ENCODE peak calls at places on chromosomes 2 and 18, in seven cellular contexts. A is upper lobe of right lung, M is HL-60, Q is PC-9, S is tibial artery, N is small intestine, O is uterus. B is an unnamed sample.

GRCh38 chr2:127598711-127599110 is 47.2 kb upstream of the GPR17 start:
- DNase-seq in A (no peak), N (no peak), O (no peak), S (no peak), M (no peak), Q (no peak), B (no peak)

GRCh38 chr2:58428286-58428552 is 187.1 kb upstream of the FANCL start:
- DNase-seq in Q (peak; percentile 14), S (no peak), M (no peak), A (no peak), N (no peak), O (no peak), B (no peak)

GRCh38 chr18:32440478-32440877 is 30.2 kb downstream of the GAREM1 start:
- DNase-seq in S (no peak), Q (no peak), A (no peak), O (no peak), N (no peak), M (no peak), B (no peak)

GRCh38 chr2:47904903-47905453 is 1.3 kb downstream of the FBXO11 start:
- DNase-seq in A (peak; percentile 76), N (peak; percentile 14), O (peak; percentile 34), S (peak; percentile 27), M (no peak), Q (no peak), B (peak; percentile 41)

GRCh38 chr18:24492445-24492844 is 32.0 kb downstream of the HRH4 start:
- DNase-seq in Q (no peak), M (no peak), O (no peak), A (no peak), N (no peak), S (no peak), B (no peak)

GRCh38 chr2:138997849-138998517 is 217.8 kb upstream of the NXPH2 start:
- DNase-seq in Q (no peak), M (no peak), N (no peak), S (no peak), O (no peak), A (no peak), B (no peak)

GRCh38 chr2:45353879-45354278 is 257.2 kb downstream of the SRBD1 start:
- DNase-seq in A (no peak), S (no peak), O (no peak), Q (no peak), N (no peak), M (no peak), B (no peak)

GRCh38 chr2:237724811-237725478 is 73.6 kb upstream of the RBM44 start:
- DNase-seq in S (no peak), O (no peak), Q (no peak), N (peak; percentile 72), A (no peak), M (no peak), B (no peak)

GRCh38 chr18:57084331-57085298 is 62.3 kb upstream of the BOD1L2 start:
- DNase-seq in Q (no peak), S (no peak), N (no peak), A (no peak), M (peak; percentile 68), O (no peak), B (no peak)

GRCh38 chr2:101790856-101791255 is 93.3 kb downstream of the MAP4K4 start:
- DNase-seq in M (no peak), Q (no peak), N (no peak), A (no peak), S (no peak), O (peak; percentile 56), B (no peak)

GRCh38 chr2:95274291-95275150 is at the start of gene PROM2:
- DNase-seq in O (no peak), A (peak; percentile 86), Q (peak; percentile 92), S (peak; percentile 10), N (peak; percentile 86), M (no peak), B (peak; percentile 36)

GRCh38 chr2:47690132-47690531 is 92.8 kb upstream of the MSH6 start:
- DNase-seq in N (no peak), S (no peak), M (no peak), O (no peak), Q (no peak), A (no peak), B (no peak)

GRCh38 chr2:176068037-176068832 is 15.5 kb downstream of the EVX2 start:
- DNase-seq in O (no peak), M (no peak), N (no peak), S (no peak), Q (no peak), A (no peak), B (no peak)
- H3K4me3 ChIP-seq in O (no peak overlapping the region), M (no peak overlapping the region), N (no peak overlapping the region), S (peak overlapping the region; percentile 17), Q (no peak overlapping the region), A (no peak overlapping the region), B (peak overlapping the region; percentile 61)

GRCh38 chr2:55965276-55965675 is 41.7 kb upstream of the EFEMP1 start:
- DNase-seq in N (no peak), Q (no peak), M (no peak), S (no peak), O (no peak), A (no peak), B (no peak)

GRCh38 chr2:55966431-55967118 is 43.0 kb upstream of the EFEMP1 start:
- DNase-seq in S (peak; percentile 41), O (peak; percentile 43), A (no peak), Q (no peak), M (no peak), N (no peak), B (peak; percentile 50)

GRCh38 chr2:55962910-55963309 is 39.3 kb upstream of the EFEMP1 start:
- DNase-seq in S (no peak), O (no peak), Q (no peak), N (no peak), A (no peak), M (no peak), B (no peak)

GRCh38 chr2:55968931-55969330 is 45.3 kb upstream of the EFEMP1 start:
- DNase-seq in O (no peak), Q (no peak), N (no peak), S (no peak), A (no peak), M (no peak), B (no peak)

DNA sequence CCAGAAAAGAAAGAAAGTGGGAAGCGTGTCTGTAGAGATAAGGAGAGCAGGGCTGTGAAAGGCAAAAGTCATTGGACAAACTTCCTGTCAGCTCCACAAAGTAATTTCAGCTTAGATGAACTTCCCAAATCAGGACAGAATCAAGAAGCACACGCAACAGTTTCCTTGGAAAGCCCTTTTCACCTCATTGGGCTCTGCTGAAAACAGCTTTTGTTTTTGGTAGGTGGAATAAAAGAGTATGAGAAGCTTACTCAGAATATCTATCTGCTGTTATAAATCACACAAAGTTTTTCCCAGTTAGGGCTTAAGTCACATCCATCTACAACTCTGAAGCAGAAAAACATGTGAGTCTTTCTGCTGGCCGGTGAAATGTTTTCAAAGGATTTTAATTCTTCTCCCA is 42.4 kb upstream of the EFEMP1 start:
- DNase-seq in O (no peak), M (no peak), N (no peak), Q (no peak), S (no peak), A (no peak), B (no peak)
- H3K27me3 ChIP-seq in O (no peaks in the 10 kb centered on the region), M (no peaks in the 10 kb centered on the region), N (no peaks in the 10 kb centered on the region), Q (no peaks in the 10 kb centered on the region), S (no peaks in the 10 kb centered on the region), A (no peaks in the 10 kb centered on the region), B (no peaks in the 10 kb centered on the region)

GRCh38 chr2:150404147-150404546 is 83.3 kb downstream of the RND3 start:
- DNase-seq in N (no peak), M (no peak), S (no peak), A (no peak), O (no peak), Q (no peak), B (no peak)

GRCh38 chr2:150400849-150401248 is 86.6 kb downstream of the RND3 start:
- DNase-seq in N (no peak), M (no peak), O (no peak), Q (no peak), A (no peak), S (no peak), B (no peak)

GRCh38 chr2:150409196-150409595 is 78.3 kb downstream of the RND3 start:
- DNase-seq in N (no peak), Q (no peak), A (no peak), O (no peak), S (no peak), M (no peak), B (no peak)

DNA sequence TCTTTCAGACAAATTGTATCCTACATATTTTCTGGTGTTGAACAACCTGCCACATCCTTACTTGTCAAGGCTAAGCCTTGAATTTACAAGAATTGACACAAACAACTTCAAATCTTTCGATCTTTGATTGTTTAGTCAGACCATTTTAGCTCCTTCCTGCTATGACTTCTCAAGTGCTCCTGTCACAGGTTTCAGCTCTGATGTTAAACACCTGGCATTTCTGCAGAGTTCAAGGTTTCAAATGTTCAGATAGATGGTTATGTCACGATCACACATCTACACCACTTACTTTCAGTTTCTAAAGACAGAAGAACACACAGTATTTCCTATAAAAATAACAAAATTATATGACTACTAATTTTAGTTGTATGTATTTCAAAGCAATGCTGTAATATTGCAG is 84.0 kb downstream of the RND3 start:
- DNase-seq in N (peak; percentile 74), A (no peak), O (no peak), Q (no peak), M (no peak), S (no peak), B (no peak)
- H3K4me3 ChIP-seq in N (no peak overlapping the region), A (no peak overlapping the region), O (no peak overlapping the region), Q (no peak overlapping the region), M (no peak overlapping the region), S (no peak overlapping the region), B (peak overlapping the region; percentile 2)

GRCh38 chr2:175823291-175824073 is 178.6 kb downstream of the LNPK start:
- DNase-seq in A (no peak), O (no peak), M (no peak), Q (no peak), N (no peak), S (no peak), B (no peak)
- H3K27me3 ChIP-seq in A (no peaks in the 10 kb centered on the region), O (no peaks in the 10 kb centered on the region), M (peaks cover 10% of the 10 kb centered on the region), Q (peaks cover 49% of the 10 kb centered on the region), N (no peaks in the 10 kb centered on the region), S (no peaks in the 10 kb centered on the region), B (no peaks in the 10 kb centered on the region)

GRCh38 chr2:5367321-5367720 is 324.9 kb upstream of the SOX11 start:
- DNase-seq in A (no peak), N (no peak), S (no peak), M (no peak), Q (no peak), O (no peak), B (no peak)

GRCh38 chr2:5374736-5375135 is 317.4 kb upstream of the SOX11 start:
- DNase-seq in N (peak; percentile 5), M (no peak), A (no peak), S (no peak), Q (no peak), O (no peak), B (no peak)

GRCh38 chr2:5368263-5368662 is 323.9 kb upstream of the SOX11 start:
- DNase-seq in O (no peak), A (no peak), S (no peak), N (no peak), Q (no peak), M (no peak), B (no peak)

DNA sequence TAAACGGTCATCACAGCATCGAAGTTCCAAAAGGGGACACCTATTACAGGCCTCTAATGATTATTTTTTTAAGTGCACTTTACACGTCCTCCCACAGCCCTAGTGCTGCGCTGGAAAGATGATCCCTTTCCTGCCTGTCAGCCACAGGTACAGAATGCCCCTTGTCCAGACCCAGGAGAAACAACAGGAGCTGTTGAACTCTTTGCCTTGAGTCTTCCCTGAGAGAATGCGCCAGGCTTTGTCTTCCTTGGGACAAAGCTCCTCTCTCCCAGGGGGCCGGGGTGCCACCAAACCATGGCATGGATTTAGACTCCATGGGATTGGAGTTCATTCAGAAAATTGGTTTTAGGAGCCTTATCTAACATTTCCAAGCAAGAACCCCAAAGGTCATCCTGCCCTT is 319.0 kb upstream of the SOX11 start:
- DNase-seq in M (no peak), S (no peak), Q (no peak), N (no peak), O (no peak), A (no peak), B (no peak)
- H3K4me3 ChIP-seq in M (no peak overlapping the region), S (no peak overlapping the region), Q (no peak overlapping the region), N (no peak overlapping the region), O (no peak overlapping the region), A (no peak overlapping the region), B (no peak overlapping the region)